ENCODE peak calls at places on chromosome 20, in four cellular contexts. R is left ventricle myocardium inferior, M is tibial artery, S is fibroblast of lung. P is an unnamed sample.

GRCh38 chr20:41509801-41510200 is 108.4 kb downstream of the CHD6 start:
- DNase-seq in S (peak; percentile 41), R (peak; percentile 52), M (peak; percentile 68), P (no peak)

GRCh38 chr20:60857708-60858107 is 394.4 kb upstream of the CDH4 start:
- DNase-seq in M (no peak), S (peak; percentile 66), R (no peak), P (peak; percentile 4)

GRCh38 chr20:35490736-35491181 is 35.4 kb downstream of the CEP250 start:
- DNase-seq in S (no peak), R (no peak), M (no peak), P (no peak)

GRCh38 chr20:35093245-35093884 is 758 bp upstream of the TRPC4AP start:
- DNase-seq in M (no peak), S (peak; percentile 80), R (no peak), P (no peak)

GRCh38 chr20:22370137-22370536 is 214.2 kb downstream of the FOXA2 start:
- DNase-seq in S (no peak), R (no peak), M (no peak), P (no peak)

GRCh38 chr20:50251992-50252491 is 61.4 kb downstream of the CEBPB start:
- DNase-seq in R (no peak), M (no peak), S (peak; percentile 74), P (peak; percentile 44)

GRCh38 chr20:39916236-39916635 is 772.8 kb downstream of the MAFB start:
- DNase-seq in R (no peak), S (peak; percentile 46), M (no peak), P (no peak)

GRCh38 chr20:54088430-54088829 is 18.0 kb upstream of the BCAS1 start:
- DNase-seq in R (no peak), S (peak; percentile 58), M (no peak), P (no peak)

GRCh38 chr20:32560989-32561830 is 23.9 kb downstream of the NOL4L start:
- DNase-seq in R (no peak), M (no peak), S (no peak), P (no peak)

GRCh38 chr20:52340036-52340634 is 148.6 kb upstream of the ZFP64 start:
- DNase-seq in S (no peak), M (no peak), R (no peak), P (no peak)

GRCh38 chr20:2109425-2110210 is 8.0 kb downstream of the STK35 start:
- DNase-seq in M (peak; percentile 57), S (peak; percentile 21), R (peak; percentile 78), P (no peak)

GRCh38 chr20:14807224-14807623 is 469.8 kb upstream of the FLRT3 start:
- DNase-seq in S (no peak), R (no peak), M (no peak), P (no peak)

GRCh38 chr20:46226602-46227001 is 81.7 kb downstream of the CDH22 start:
- DNase-seq in M (no peak), R (no peak), S (peak; percentile 12), P (no peak)

GRCh38 chr20:48528346-48528745 is 299.5 kb downstream of the PREX1 start:
- DNase-seq in M (no peak), R (no peak), S (no peak), P (no peak)

GRCh38 chr20:2799688-2800589 is 488 bp downstream of the CPXM1 start:
- DNase-seq in S (peak; percentile 16), M (no peak), R (no peak), P (no peak)

GRCh38 chr20:36152266-36152665 is 2.3 kb upstream of the EPB41L1 start:
- DNase-seq in R (peak; percentile 52), S (no peak), M (no peak), P (no peak)

GRCh38 chr20:53652090-53652858 is 58.6 kb upstream of the ZNF217 start:
- DNase-seq in M (no peak), S (no peak), R (no peak), P (no peak)

GRCh38 chr20:50589548-50590347 is 79.6 kb downstream of the PTPN1 start:
- DNase-seq in S (no peak), R (no peak), M (no peak), P (no peak)

GRCh38 chr20:9514461-9515210 is at the start of gene LAMP5:
- DNase-seq in S (peak; percentile 47), M (no peak), R (no peak), P (no peak)

GRCh38 chr20:25587536-25587935 is 2.2 kb upstream of the NINL start:
- DNase-seq in M (no peak), S (no peak), R (no peak), P (no peak)

GRCh38 chr20:53408728-53409157 is 184.9 kb downstream of the ZNF217 start:
- DNase-seq in M (no peak), R (no peak), S (no peak), P (no peak)

GRCh38 chr20:15976047-15976731 is 597.1 kb downstream of the KIF16B start:
- DNase-seq in S (no peak), M (no peak), R (no peak), P (no peak)

GRCh38 chr20:2451422-2451821 is 19.2 kb downstream of the SNRPB start:
- DNase-seq in M (no peak), S (no peak), R (no peak), P (no peak)

GRCh38 chr20:56343861-56344381 is 14.9 kb upstream of the FAM210B start:
- DNase-seq in S (peak; percentile 27), M (no peak), R (no peak), P (no peak)

GRCh38 chr20:3454821-3455220 is 16.0 kb upstream of the ATRN start:
- DNase-seq in S (no peak), R (no peak), M (no peak), P (no peak)

GRCh38 chr20:53154540-53154939 is 182.4 kb downstream of the TSHZ2 start:
- DNase-seq in S (peak; percentile 78), R (no peak), M (no peak), P (no peak)

GRCh38 chr20:24718696-24719095 is 230.4 kb upstream of the CST7 start:
- DNase-seq in M (no peak), S (no peak), R (no peak), P (no peak)

GRCh38 chr20:32536861-32537656 is 48.1 kb downstream of the NOL4L start:
- DNase-seq in M (no peak), S (no peak), R (no peak), P (no peak)

GRCh38 chr20:48492188-48493070 is 335.4 kb downstream of the PREX1 start:
- DNase-seq in M (no peak), S (no peak), R (no peak), P (no peak)

GRCh38 chr20:1171461-1172093 is 13.2 kb downstream of the TMEM74B start:
- DNase-seq in M (no peak), S (peak; percentile 18), R (no peak), P (no peak)

GRCh38 chr20:57080796-57081195 is 185.6 kb downstream of the BMP7 start:
- DNase-seq in R (no peak), S (peak; percentile 43), M (no peak), P (no peak)

GRCh38 chr20:25867776-25868649 is 171.4 kb upstream of the ZNF337 start:
- DNase-seq in S (peak; percentile 50), R (peak; percentile 83), M (peak; percentile 85), P (no peak)

GRCh38 chr20:47265984-47266383 is 90.5 kb downstream of the ZMYND8 start:
- DNase-seq in M (peak; percentile 34), R (no peak), S (no peak), P (no peak)
- H3K27ac ChIP-seq in M (no peak overlapping the region), R (no peak overlapping the region), S (no peak overlapping the region), P (no peak overlapping the region)

GRCh38 chr20:59630526-59630925 is 26.2 kb downstream of the PHACTR3 start:
- DNase-seq in S (no peak), M (no peak), R (no peak), P (no peak)
- H3K9me3 ChIP-seq in S (no peaks in the 10 kb centered on the region), M (no peaks in the 10 kb centered on the region), R (no peaks in the 10 kb centered on the region), P (peaks cover 30% of the 10 kb centered on the region)

GRCh38 chr20:58306421-58307261 is 2.9 kb upstream of the RAB22A start:
- DNase-seq in R (no peak), S (peak; percentile 87), M (peak; percentile 69), P (peak; percentile 21)

GRCh38 chr20:58309607-58310290 is at the start of gene RAB22A:
- DNase-seq in R (peak; percentile 86), M (peak; percentile 87), S (peak; percentile 67), P (peak; percentile 42)

GRCh38 chr20:58307270-58307669 is 2.2 kb upstream of the RAB22A start:
- DNase-seq in R (no peak), M (no peak), S (no peak), P (no peak)

GRCh38 chr20:58308680-58309527 is 611 bp upstream of the RAB22A start:
- DNase-seq in R (peak; percentile 66), S (peak; percentile 40), M (peak; percentile 83), P (peak; percentile 11)

GRCh38 chr20:58308290-58308679 is 1.2 kb upstream of the RAB22A start:
- DNase-seq in R (no peak), M (no peak), S (no peak), P (no peak)
- H3K4me3 ChIP-seq in R (peak overlapping the region; percentile 100), M (peak overlapping the region; percentile 100), S (peak overlapping the region; percentile 73), P (peak overlapping the region; percentile 82)

GRCh38 chr20:38156888-38157634 is 8.0 kb downstream of the TGM2 start:
- DNase-seq in M (peak; percentile 95), R (peak; percentile 66), S (peak; percentile 66), P (no peak)
- H3K27ac ChIP-seq in M (peak overlapping the region; percentile 84), R (peak overlapping the region; percentile 93), S (no peak overlapping the region), P (peak overlapping the region; percentile 47)

P was measured in AG04450.